ENCODE peak calls at places on chromosomes 4 and X, in five cellular contexts. P is heart left ventricle; F is cardiac fibroblast; A is CD8-positive, alpha-beta memory T cell; G is NB4. V is an unnamed sample.

GRCh38 chrX:38806054-38806389 is 4.8 kb downstream of the MID1IP1 start:
- DNase-seq in P (no peak), F (no peak), A (no peak), G (no peak), V (peak; percentile 69)

GRCh38 chr4:40307627-40308497 is 27.3 kb upstream of the CHRNA9 start:
- DNase-seq in P (peak; percentile 34), F (no peak), A (peak; percentile 50), G (peak; percentile 99), V (no peak)

GRCh38 chr4:140807491-140808257 is 51.5 kb upstream of the TBC1D9 start:
- DNase-seq in P (no peak), F (no peak), A (no peak), G (peak; percentile 2), V (no peak)

GRCh38 chr4:74041418-74041817 is 2.9 kb upstream of the CXCL3 start:
- DNase-seq in P (no peak), F (no peak), A (no peak), G (no peak), V (no peak)

GRCh38 chr4:148998719-148999118 is 556.5 kb upstream of the NR3C2 start:
- DNase-seq in P (no peak), F (peak; percentile 14), A (no peak), G (peak; percentile 30), V (no peak)

GRCh38 chr4:19024047-19024446 is 1002.5 kb upstream of the LCORL start:
- DNase-seq in P (no peak), F (no peak), A (no peak), G (no peak), V (no peak)

GRCh38 chr4:89069481-89069880 is 12.5 kb upstream of the FAM13A start:
- DNase-seq in P (no peak), F (no peak), A (no peak), G (no peak), V (no peak)

GRCh38 chr4:90000995-90001394 is 106.3 kb downstream of the MMRN1 start:
- DNase-seq in P (no peak), F (no peak), A (no peak), G (no peak), V (no peak)

GRCh38 chrX:119989905-119990408 is 46.4 kb upstream of the NKAP start:
- DNase-seq in P (no peak), F (no peak), A (no peak), G (peak; percentile 36), V (no peak)

GRCh38 chrX:133335027-133335426 is 80.3 kb downstream of the GPC4 start:
- DNase-seq in P (peak; percentile 15), F (peak; percentile 35), A (no peak), G (peak; percentile 13), V (peak; percentile 19)

GRCh38 chr4:165312506-165312905 is 15.0 kb upstream of the MSMO1 start:
- DNase-seq in P (no peak), F (peak; percentile 60), A (no peak), G (no peak), V (no peak)

GRCh38 chr4:110654254-110654635 is 31.4 kb upstream of the PITX2 start:
- DNase-seq in P (no peak), F (peak; percentile 41), A (no peak), G (no peak), V (no peak)

GRCh38 chr4:98284640-98285046 is 23.5 kb downstream of the RAP1GDS1 start:
- DNase-seq in P (no peak), F (no peak), A (no peak), G (no peak), V (no peak)

GRCh38 chrX:47643926-47644325 is 6.4 kb downstream of the ELK1 start:
- DNase-seq in P (no peak), F (peak; percentile 68), A (no peak), G (peak; percentile 60), V (peak; percentile 11)

GRCh38 chrX:30876367-30876766 is 12.7 kb downstream of the TAB3 start:
- DNase-seq in P (no peak), F (no peak), A (no peak), G (no peak), V (no peak)

GRCh38 chr4:82484987-82485783 is 54.8 kb downstream of the ENOPH1 start:
- DNase-seq in P (no peak), F (peak; percentile 56), A (no peak), G (no peak), V (no peak)

GRCh38 chr4:7183780-7184460 is 8.4 kb upstream of the SORCS2 start:
- DNase-seq in P (no peak), F (no peak), A (no peak), G (no peak), V (no peak)

GRCh38 chrX:123108513-123109427 is 75.3 kb upstream of the GRIA3 start:
- DNase-seq in P (no peak), F (no peak), A (no peak), G (peak; percentile 1), V (no peak)

GRCh38 chr4:1169171-1169671 is 3.2 kb downstream of the SPON2 start:
- DNase-seq in P (no peak), F (no peak), A (no peak), G (no peak), V (no peak)

GRCh38 chr4:42809419-42810084 is 83.0 kb upstream of the GRXCR1 start:
- DNase-seq in P (no peak), F (no peak), A (no peak), G (no peak), V (no peak)

GRCh38 chr4:10750714-10751113 is 66.1 kb upstream of the CLNK start:
- DNase-seq in P (no peak), F (no peak), A (no peak), G (no peak), V (no peak)

GRCh38 chrX:73916931-73917657 is 354.1 kb downstream of the CHIC1 start:
- DNase-seq in P (no peak), F (peak; percentile 92), A (no peak), G (peak; percentile 65), V (peak; percentile 26)

GRCh38 chr4:2954358-2955185 is 8.6 kb downstream of the NOP14 start:
- DNase-seq in P (no peak), F (no peak), A (no peak), G (peak; percentile 67), V (no peak)

GRCh38 chr4:40992472-40993298 is 221.7 kb downstream of the APBB2 start:
- DNase-seq in P (no peak), F (peak; percentile 92), A (no peak), G (peak; percentile 94), V (no peak)

GRCh38 chr4:121073672-121074386 is 1.5 kb upstream of the NDNF start:
- DNase-seq in P (no peak), F (no peak), A (no peak), G (no peak), V (no peak)

GRCh38 chr4:122728781-122729330 is 3.6 kb upstream of the BBS12 start:
- DNase-seq in P (no peak), F (no peak), A (no peak), G (no peak), V (no peak)

GRCh38 chrX:53279296-53280237 is 1.8 kb downstream of the IQSEC2 start:
- DNase-seq in P (no peak), F (no peak), A (no peak), G (no peak), V (no peak)

GRCh38 chr4:1489639-1489995 is 83.4 kb upstream of the NKX1-1 start:
- DNase-seq in P (no peak), F (no peak), A (no peak), G (no peak), V (no peak)

GRCh38 chrX:56248492-56248891 is 16.3 kb downstream of the KLF8 start:
- DNase-seq in P (peak; percentile 32), F (peak; percentile 57), A (peak; percentile 2), G (peak; percentile 56), V (peak; percentile 38)

GRCh38 chrX:43702660-43703059 is 46.6 kb downstream of the MAOA start:
- DNase-seq in P (no peak), F (no peak), A (no peak), G (no peak), V (no peak)

V was measured in NCI-H460.